ENCODE peak calls at places on chromosome 12, in seven cellular contexts. I, P, E, S, G, W and N are unnamed samples.

GRCh38 chr12:26198742-26199141 is 3.4 kb downstream of the SSPN start:
- DNase-seq in E (no peak), P (peak), S (peak), I (no peak), W (no peak), G (no peak), N (no peak)

GRCh38 chr12:131513606-131514005 is 197.3 kb upstream of the SFSWAP start:
- DNase-seq in S (no peak), W (no peak), I (no peak), P (no peak), G (no peak), E (no peak), N (no peak)

GRCh38 chr12:31204995-31205582 is 120.9 kb downstream of the SINHCAF start:
- DNase-seq in I (no peak), G (no peak), W (no peak), S (no peak), E (peak), P (no peak), N (no peak)

GRCh38 chr12:110676171-110676570 is 12.7 kb downstream of the HVCN1 start:
- DNase-seq in S (no peak), P (no peak), W (no peak), E (no peak), G (no peak), I (no peak), N (no peak)

GRCh38 chr12:89073027-89073398 is 279.3 kb downstream of the DUSP6 start:
- DNase-seq in G (peak), S (no peak), P (no peak), W (peak), I (peak), E (no peak), N (no peak)

GRCh38 chr12:70659077-70659606 is 21.9 kb upstream of the PTPRB start:
- DNase-seq in G (no peak), I (no peak), P (no peak), E (no peak), W (no peak), S (no peak), N (no peak)

GRCh38 chr12:25387136-25388050 is 136.7 kb upstream of the KRAS start:
- DNase-seq in G (peak), S (peak), P (peak), W (peak), E (peak), I (peak), N (peak)

GRCh38 chr12:128695697-128696096 is 128.1 kb downstream of the SLC15A4 start:
- DNase-seq in W (no peak), G (no peak), P (no peak), I (no peak), S (no peak), E (no peak), N (no peak)

GRCh38 chr12:112424126-112424525 is 5.4 kb downstream of the PTPN11 start:
- DNase-seq in E (no peak), S (no peak), I (no peak), G (no peak), P (no peak), W (no peak), N (no peak)

GRCh38 chr12:75289678-75290200 is 40.4 kb downstream of the CAPS2 start:
- DNase-seq in P (no peak), W (no peak), G (no peak), S (no peak), I (no peak), E (no peak), N (peak)
- TF ChIP-seq CTCF in P (no peak), W (peak), G (no peak), S (no peak), I (no peak), E (no peak), N (no peak)

GRCh38 chr12:45268672-45269406 is 52.9 kb downstream of the ANO6 start:
- DNase-seq in W (peak), P (peak), G (peak), I (peak), S (peak), E (peak), N (peak)
- TF ChIP-seq CTCF in W (peak), P (peak), G (peak), I (peak), S (no peak), E (peak), N (peak)

GRCh38 chr12:67222302-67222701 is 46.9 kb upstream of the CAND1 start:
- DNase-seq in S (no peak), I (no peak), G (peak), E (no peak), W (no peak), P (no peak), N (peak)
- TF ChIP-seq CTCF in S (no peak), I (peak), G (peak), E (peak), W (peak), P (peak), N (peak)

GRCh38 chr12:48157889-48158370 is 615 bp upstream of the ASB8 start:
- DNase-seq in G (no peak), W (no peak), I (no peak), E (peak), S (no peak), P (no peak), N (no peak)
- TF ChIP-seq CTCF in G (no peak), W (no peak), I (no peak), E (no peak), S (no peak), P (no peak), N (no peak)

GRCh38 chr12:113823816-113824215 is 142.3 kb downstream of the RBM19 start:
- DNase-seq in S (no peak), G (no peak), W (no peak), I (no peak), E (no peak), P (no peak), N (no peak)

GRCh38 chr12:113825705-113826104 is 140.4 kb downstream of the RBM19 start:
- DNase-seq in E (no peak), I (no peak), G (no peak), W (no peak), S (no peak), P (no peak), N (no peak)

GRCh38 chr12:113822986-113823385 is 143.1 kb downstream of the RBM19 start:
- DNase-seq in G (no peak), I (no peak), P (no peak), S (no peak), E (no peak), W (no peak), N (no peak)

GRCh38 chr12:113829212-113829611 is 136.9 kb downstream of the RBM19 start:
- DNase-seq in S (no peak), G (no peak), E (no peak), P (no peak), W (no peak), I (no peak), N (no peak)

DNA sequence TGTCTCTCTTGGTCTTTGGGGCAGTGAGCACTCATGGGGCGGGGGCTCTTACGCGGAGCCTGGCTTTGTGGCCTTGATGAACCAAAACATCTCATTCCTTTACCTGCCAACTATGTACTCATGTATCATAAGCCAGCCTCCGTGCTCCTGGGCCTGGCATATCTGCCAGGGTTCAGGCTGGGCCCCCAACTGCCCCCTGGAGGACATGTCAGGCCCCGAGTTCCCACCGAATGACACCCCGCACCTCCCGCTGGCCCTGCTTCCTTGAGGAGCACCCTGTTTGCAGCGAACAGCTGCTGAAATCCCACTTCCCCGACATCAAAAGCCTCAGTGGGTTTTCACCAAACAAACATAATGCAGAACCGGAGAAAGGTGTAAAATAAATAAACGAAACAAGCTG is 139.3 kb downstream of the RBM19 start:
- DNase-seq in P (no peak), W (no peak), E (no peak), S (no peak), G (no peak), I (no peak), N (no peak)
- TF ChIP-seq CTCF in P (no peak), W (peak), E (no peak), S (no peak), G (no peak), I (no peak), N (peak)

GRCh38 chr12:98422359-98422758 is 93.0 kb upstream of the TMPO start:
- DNase-seq in I (no peak), G (no peak), S (no peak), P (no peak), E (no peak), W (no peak), N (no peak)

GRCh38 chr12:98423963-98424362 is 91.4 kb upstream of the TMPO start:
- DNase-seq in P (no peak), I (no peak), E (no peak), W (no peak), S (no peak), G (no peak), N (no peak)

GRCh38 chr12:98421336-98421735 is 94.1 kb upstream of the TMPO start:
- DNase-seq in I (no peak), E (no peak), P (no peak), G (no peak), S (no peak), W (no peak), N (no peak)

GRCh38 chr12:98424726-98425401 is 90.5 kb upstream of the TMPO start:
- DNase-seq in E (peak), P (no peak), W (peak), S (no peak), I (peak), G (peak), N (peak)

DNA sequence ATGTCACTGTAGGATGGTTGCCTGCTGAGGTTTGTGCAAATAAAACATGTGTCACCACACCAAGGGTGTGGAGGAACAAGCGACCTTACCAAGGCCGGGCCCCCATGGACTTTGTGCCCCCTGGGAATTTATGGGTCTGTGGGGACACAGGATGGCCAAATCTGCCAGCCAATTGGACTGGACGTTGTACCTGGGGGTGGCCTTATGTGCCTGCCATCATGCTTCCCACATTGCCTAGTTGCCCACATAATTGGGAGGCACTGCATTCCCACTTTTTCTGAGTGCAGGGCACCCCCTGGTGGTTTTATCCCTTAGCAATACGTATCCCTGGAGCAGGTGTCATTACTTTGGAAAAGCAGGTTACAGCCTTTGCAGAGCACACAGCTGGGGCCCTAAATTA is 92.6 kb upstream of the TMPO start:
- DNase-seq in W (no peak), P (no peak), S (no peak), G (no peak), E (no peak), I (no peak), N (no peak)
- TF ChIP-seq CTCF in W (peak), P (peak), S (no peak), G (no peak), E (no peak), I (no peak), N (no peak)